ENCODE peak calls at places on chromosomes 3 and 15, in four cellular contexts. N is aorta, W is sigmoid colon, L is upper lobe of right lung. J is an unnamed sample.

GRCh38 chr15:62071711-62072308 is 5.0 kb downstream of the C2CD4A start:
- DNase-seq in L (no peak), N (no peak), W (no peak), J (no peak)

GRCh38 chr15:82021992-82022391 is 23.8 kb downstream of the MEX3B start:
- DNase-seq in W (peak; percentile 71), L (no peak), N (no peak), J (no peak)

GRCh38 chr15:90915216-90915807 is 12.2 kb downstream of the MAN2A2 start:
- DNase-seq in N (no peak), L (no peak), W (no peak), J (no peak)

GRCh38 chr3:146250449-146251382 is at the start of gene PLSCR4:
- DNase-seq in L (peak; percentile 86), W (peak; percentile 88), N (peak; percentile 94), J (no peak)

GRCh38 chr3:186255703-186256331 is 106.2 kb downstream of the DGKG start:
- DNase-seq in W (no peak), N (no peak), L (peak; percentile 80), J (no peak)

GRCh38 chr15:51869074-51869425 is 39.6 kb downstream of the TMOD3 start:
- DNase-seq in L (no peak), W (no peak), N (no peak), J (no peak)

GRCh38 chr3:58058654-58059263 is 50.5 kb downstream of the FLNB start:
- DNase-seq in L (no peak), N (no peak), W (no peak), J (no peak)

GRCh38 chr15:52796228-52796521 is 6.0 kb upstream of the ONECUT1 start:
- DNase-seq in W (no peak), N (no peak), L (no peak), J (no peak)

GRCh38 chr3:16427309-16427965 is 86.1 kb downstream of the RFTN1 start:
- DNase-seq in W (peak; percentile 79), L (no peak), N (no peak), J (no peak)

GRCh38 chr3:161759444-161759843 is 262.8 kb downstream of the OTOL1 start:
- DNase-seq in L (no peak), W (no peak), N (no peak), J (no peak)

GRCh38 chr3:38084019-38084968 is 45.3 kb downstream of the DLEC1 start:
- DNase-seq in W (no peak), N (no peak), L (peak; percentile 64), J (peak; percentile 32)

GRCh38 chr15:49062900-49063299 is 16.7 kb upstream of the SECISBP2L start:
- DNase-seq in W (no peak), N (no peak), L (no peak), J (no peak)

GRCh38 chr3:140863481-140864084 is 78.1 kb upstream of the SLC25A36 start:
- DNase-seq in W (no peak), N (no peak), L (no peak), J (peak; percentile 10)

GRCh38 chr3:123285479-123285878 is 83.7 kb downstream of the SEC22A start:
- DNase-seq in N (no peak), L (no peak), W (no peak), J (no peak)

GRCh38 chr3:183114779-183115178 is 15.5 kb upstream of the MCCC1 start:
- DNase-seq in L (no peak), N (no peak), W (no peak), J (no peak)

GRCh38 chr3:64278631-64279030 is 53.4 kb upstream of the PRICKLE2 start:
- DNase-seq in N (no peak), L (no peak), W (no peak), J (no peak)

GRCh38 chr3:24100694-24101402 is 155.8 kb downstream of the NR1D2 start:
- DNase-seq in L (no peak), N (no peak), W (no peak), J (no peak)

GRCh38 chr3:139301183-139301582 is 42.6 kb upstream of the MRPS22 start:
- DNase-seq in W (no peak), L (no peak), N (peak; percentile 48), J (no peak)

GRCh38 chr3:182837855-182838454 is 44.7 kb downstream of the ATP11B start:
- DNase-seq in N (no peak), L (no peak), W (no peak), J (no peak)

GRCh38 chr3:186815490-186815889 is 9.2 kb upstream of the RFC4 start:
- DNase-seq in N (no peak), W (no peak), L (no peak), J (no peak)

GRCh38 chr15:72835289-72835890 is 51.8 kb upstream of the ADPGK start:
- DNase-seq in N (no peak), W (no peak), L (no peak), J (no peak)

GRCh38 chr15:57485869-57486268 is 105.8 kb upstream of the MYZAP start:
- DNase-seq in W (no peak), N (peak; percentile 86), L (peak; percentile 80), J (no peak)

GRCh38 chr3:40152482-40153133 is 156.9 kb upstream of the EIF1B start:
- DNase-seq in N (no peak), L (no peak), W (no peak), J (no peak)

GRCh38 chr3:114223146-114223545 is 14.2 kb downstream of the ZNF80 start:
- DNase-seq in N (no peak), L (no peak), W (no peak), J (peak; percentile 87)

GRCh38 chr3:194768586-194768985 is 82.9 kb downstream of the FAM43A start:
- DNase-seq in L (no peak), W (no peak), N (no peak), J (no peak)
- H3K4me3 ChIP-seq in L (no peak overlapping the region), W (peak overlapping the region; percentile 41), N (no peak overlapping the region), J (no peak overlapping the region)

GRCh38 chr3:158405507-158405906 is 165.5 kb upstream of the MLF1 start:
- DNase-seq in L (no peak), N (no peak), W (no peak), J (no peak)
- H3K4me1 ChIP-seq in L (no peaks in the 10 kb centered on the region), N (no peaks in the 10 kb centered on the region), W (no peaks in the 10 kb centered on the region), J (no peaks in the 10 kb centered on the region)

DNA sequence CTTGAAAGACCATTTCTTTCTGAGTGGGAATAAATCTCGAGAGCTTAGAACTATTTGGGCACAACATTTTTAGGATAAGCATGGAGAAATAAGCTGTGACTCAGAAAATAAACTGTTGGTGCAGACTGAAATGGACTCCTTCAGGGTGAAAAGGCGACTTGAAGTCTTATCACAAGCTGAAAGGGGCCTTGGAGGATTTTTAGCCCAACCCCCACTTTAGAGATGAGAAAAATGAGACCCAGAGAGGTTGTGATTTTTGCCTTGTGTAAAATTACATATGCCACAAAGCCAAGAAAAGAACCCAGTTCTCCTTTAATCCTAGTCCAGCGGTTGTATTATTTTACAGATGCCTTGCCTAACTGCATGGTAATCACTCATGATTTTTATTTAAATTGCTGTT is 1.5 kb downstream of the ATP1B3 start:
- DNase-seq in N (no peak), W (no peak), L (no peak), J (no peak)
- H3K4me3 ChIP-seq in N (peak overlapping the region; percentile 87), W (peak overlapping the region; percentile 96), L (peak overlapping the region; percentile 86), J (peak overlapping the region; percentile 92)

GRCh38 chr15:65334586-65335231 is 30.2 kb downstream of the RNU5B-1 start:
- DNase-seq in W (no peak), L (no peak), N (no peak), J (no peak)

GRCh38 chr15:65336767-65337435 is 32.4 kb downstream of the RNU5B-1 start:
- DNase-seq in W (no peak), N (peak; percentile 55), L (no peak), J (no peak)

GRCh38 chr15:65335278-65336055 is 31.0 kb downstream of the RNU5B-1 start:
- DNase-seq in N (peak; percentile 59), L (no peak), W (no peak), J (no peak)

GRCh38 chr15:65337436-65338070 is 33.1 kb downstream of the RNU5B-1 start:
- DNase-seq in W (no peak), N (no peak), L (no peak), J (no peak)

DNA sequence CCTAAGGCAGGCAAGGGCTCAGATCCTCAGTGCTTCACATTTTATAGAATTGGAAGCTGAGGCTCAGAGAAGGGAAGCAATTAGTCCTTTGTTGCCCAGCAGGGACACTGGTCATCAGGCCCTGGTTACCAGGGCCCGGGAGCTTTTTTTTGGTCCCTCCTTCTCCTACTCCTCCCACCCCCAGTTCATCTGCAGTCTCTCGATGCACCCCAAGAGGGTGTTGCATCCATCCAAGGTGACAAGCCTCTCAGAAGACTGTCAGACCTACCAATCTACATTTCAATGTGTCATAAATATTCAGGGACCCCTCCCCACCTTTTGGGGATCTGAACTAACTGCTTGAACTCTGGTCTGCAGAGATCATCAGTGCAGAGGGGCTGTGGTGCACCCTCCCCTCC is 31.9 kb downstream of the RNU5B-1 start:
- DNase-seq in L (no peak), N (peak; percentile 34), W (no peak), J (no peak)
- H3K4me1 ChIP-seq in L (no peaks in the 10 kb centered on the region), N (no peaks in the 10 kb centered on the region), W (no peaks in the 10 kb centered on the region), J (no peaks in the 10 kb centered on the region)

GRCh38 chr3:152380048-152380447 is 111.3 kb downstream of the MBNL1 start:
- DNase-seq in N (no peak), L (no peak), W (no peak), J (no peak)

GRCh38 chr3:152381881-152382295 is 113.2 kb downstream of the MBNL1 start:
- DNase-seq in L (no peak), W (no peak), N (no peak), J (no peak)

GRCh38 chr3:152383136-152383606 is 114.4 kb downstream of the MBNL1 start:
- DNase-seq in L (no peak), W (no peak), N (no peak), J (no peak)

GRCh38 chr3:152384412-152384811 is 115.7 kb downstream of the MBNL1 start:
- DNase-seq in L (no peak), N (no peak), W (no peak), J (no peak)

GRCh38 chr3:152382312-152383135 is 113.8 kb downstream of the MBNL1 start:
- DNase-seq in N (no peak), W (no peak), L (no peak), J (no peak)
- H3K4me3 ChIP-seq in N (peak overlapping the region; percentile 72), W (peak overlapping the region; percentile 31), L (peak overlapping the region; percentile 34), J (peak overlapping the region; percentile 63)

GRCh38 chr3:129105862-129106261 is 15.7 kb downstream of the RAB43 start:
- DNase-seq in N (no peak), W (no peak), L (no peak), J (no peak)
- H3K4me1 ChIP-seq in N (no peaks in the 10 kb centered on the region), W (no peaks in the 10 kb centered on the region), L (peaks cover 7% of the 10 kb centered on the region), J (peaks cover 52% of the 10 kb centered on the region)

J was measured in CD4-positive, CD25-positive, alpha-beta regulatory T cell.